ENCODE peak calls at places on chromosomes 5 and 9, in five cellular contexts. Y, G, A, L and X are unnamed samples. For H3K27me3 and H3K9me3, the result is how much of the 10 kb centered on the place peaks cover.

GRCh38 chr9:33471361-33471760 is 2.4 kb downstream of the NOL6 start:
- DNase-seq in L (no peak), A (no peak), G (no peak), Y (no peak), X (no peak)

GRCh38 chr5:171391996-171392577 is 4.4 kb downstream of the NPM1 start:
- DNase-seq in L (no peak), Y (no peak), G (no peak), A (no peak), X (no peak)

GRCh38 chr5:79971156-79971555 is 19.9 kb downstream of the MTX3 start:
- DNase-seq in G (no peak), Y (no peak), A (no peak), L (no peak), X (no peak)

GRCh38 chr9:16180546-16180945 is 627.7 kb downstream of the CCDC171 start:
- DNase-seq in G (no peak), A (no peak), L (no peak), Y (no peak), X (no peak)

GRCh38 chr9:134067904-134068741 is at the start of gene BRD3:
- DNase-seq in Y (peak), A (peak), G (peak), L (peak), X (peak)

GRCh38 chr5:159975462-159976019 is 33.4 kb upstream of the TTC1 start:
- DNase-seq in L (peak), Y (no peak), A (no peak), G (peak), X (peak)

GRCh38 chr5:139698461-139699146 is 50.5 kb downstream of the CXXC5 start:
- DNase-seq in G (peak), Y (peak), L (peak), A (peak), X (peak)

GRCh38 chr5:95962785-95963184 is 1.1 kb upstream of the ELL2 start:
- DNase-seq in L (no peak), A (no peak), G (peak), Y (no peak), X (no peak)

GRCh38 chr5:23506329-23507236 is 826 bp upstream of the PRDM9 start:
- DNase-seq in G (peak), Y (no peak), A (no peak), L (no peak), X (no peak)

GRCh38 chr5:36202521-36202961 is 39.2 kb downstream of the NADK2 start:
- DNase-seq in L (no peak), A (no peak), G (peak), Y (no peak), X (no peak)

GRCh38 chr5:6243706-6244105 is 134.6 kb downstream of the MED10 start:
- DNase-seq in Y (no peak), G (no peak), A (no peak), L (no peak), X (no peak)

GRCh38 chr9:83355024-83355444 is 183.2 kb downstream of the FRMD3 start:
- DNase-seq in Y (no peak), G (no peak), L (peak), A (no peak), X (no peak)

GRCh38 chr5:128155793-128156192 is 72.2 kb downstream of the SLC12A2 start:
- DNase-seq in L (no peak), Y (no peak), G (no peak), A (no peak), X (no peak)

GRCh38 chr5:58135571-58136335 is 324.1 kb downstream of the PLK2 start:
- DNase-seq in G (no peak), A (no peak), L (no peak), Y (no peak), X (no peak)

GRCh38 chr5:146528232-146528631 is 12.2 kb upstream of the GPR151 start:
- DNase-seq in G (peak), Y (no peak), L (no peak), A (no peak), X (no peak)

GRCh38 chr5:115977096-115977495 is 14.8 kb downstream of the LVRN start:
- DNase-seq in Y (no peak), A (no peak), G (no peak), L (no peak), X (no peak)

GRCh38 chr5:95284512-95285405 is at the start of gene MCTP1:
- DNase-seq in Y (peak), G (peak), L (peak), A (no peak), X (no peak)

GRCh38 chr9:4197548-4197947 is 102.3 kb downstream of the GLIS3 start:
- DNase-seq in Y (no peak), A (no peak), L (no peak), G (peak), X (no peak)

GRCh38 chr5:174096619-174097018 is 51.1 kb downstream of the NSG2 start:
- DNase-seq in Y (no peak), L (no peak), G (no peak), A (no peak), X (no peak)

GRCh38 chr9:123914517-123915199 is 15.3 kb downstream of the DENND1A start:
- DNase-seq in A (no peak), L (no peak), G (no peak), Y (no peak), X (no peak)

GRCh38 chr9:86788456-86788855 is 158.8 kb downstream of the GAS1 start:
- DNase-seq in Y (no peak), G (no peak), L (no peak), A (no peak), X (no peak)

GRCh38 chr5:91243286-91243685 is 139.8 kb downstream of the ARRDC3 start:
- DNase-seq in L (no peak), Y (no peak), A (no peak), G (no peak), X (no peak)

GRCh38 chr5:158485604-158486081 is 614.1 kb downstream of the EBF1 start:
- DNase-seq in L (peak), A (no peak), Y (no peak), G (no peak), X (no peak)

GRCh38 chr9:104276709-104277245 is 182.7 kb downstream of the SMC2 start:
- DNase-seq in A (no peak), Y (no peak), G (no peak), L (no peak), X (no peak)

GRCh38 chr5:110086658-110087388 is 397.1 kb downstream of the MAN2A1 start:
- DNase-seq in Y (no peak), L (peak), A (no peak), G (peak), X (no peak)

GRCh38 chr5:126044111-126044668 is 379.0 kb upstream of the GRAMD2B start:
- DNase-seq in G (no peak), A (no peak), Y (no peak), L (no peak), X (no peak)

GRCh38 chr9:123998278-123998925 is 13.2 kb upstream of the LHX2 start:
- DNase-seq in A (no peak), G (no peak), L (no peak), Y (no peak), X (no peak)

GRCh38 chr5:43245724-43246385 is 53.8 kb downstream of the NIM1K start:
- DNase-seq in G (no peak), Y (no peak), L (no peak), A (no peak), X (no peak)

GRCh38 chr5:175520321-175520720 is 42.0 kb downstream of the SFXN1 start:
- DNase-seq in G (no peak), L (no peak), Y (no peak), A (no peak), X (no peak)

GRCh38 chr9:135123145-135123544 is 35.7 kb downstream of the OLFM1 start:
- DNase-seq in G (no peak), A (no peak), Y (no peak), L (no peak), X (no peak)

GRCh38 chr9:124695280-124695890 is 75.7 kb downstream of the NR6A1 start:
- DNase-seq in Y (no peak), L (no peak), A (no peak), G (no peak), X (no peak)

GRCh38 chr5:83577036-83577636 is 105.6 kb downstream of the VCAN start:
- DNase-seq in G (no peak), L (peak), A (no peak), Y (peak), X (peak)

GRCh38 chr5:132385321-132386105 is 16.0 kb downstream of the SLC22A5 start:
- DNase-seq in L (no peak), Y (peak), A (peak), G (peak), X (peak)

GRCh38 chr5:14189680-14190079 is 46.5 kb downstream of the TRIO start:
- DNase-seq in L (no peak), G (no peak), A (no peak), Y (no peak), X (no peak)
- H3K27ac ChIP-seq in L (peak), G (no peak), A (no peak), Y (no peak), X (peak)

GRCh38 chr9:121835581-121836381 is 184.3 kb downstream of the DAB2IP start:
- DNase-seq in A (peak), Y (peak), G (no peak), L (no peak), X (no peak)
- H3K27me3 ChIP-seq in A (under half), Y (under half), G (under half), L (under half), X (under half)

GRCh38 chr9:111548623-111549022 is 23.6 kb downstream of the ZNF483 start:
- DNase-seq in G (no peak), Y (no peak), L (no peak), A (no peak), X (no peak)
- H3K9me3 ChIP-seq in G (half or more), Y (half or more), L (under half), A (under half), X (under half)

GRCh38 chr5:32627219-32627880 is 42.0 kb downstream of the SUB1 start:
- DNase-seq in A (no peak), L (no peak), G (no peak), Y (no peak), X (no peak)
- H3K27ac ChIP-seq in A (no peak), L (no peak), G (no peak), Y (no peak), X (no peak)

GRCh38 chr9:126125577-126125976 is 201.1 kb upstream of the MVB12B start:
- DNase-seq in Y (no peak), A (no peak), G (no peak), L (no peak), X (no peak)

GRCh38 chr9:126125177-126125576 is 201.5 kb upstream of the MVB12B start:
- DNase-seq in G (no peak), L (no peak), Y (no peak), A (no peak), X (no peak)

GRCh38 chr9:126127591-126127990 is 199.0 kb upstream of the MVB12B start:
- DNase-seq in L (no peak), Y (peak), A (no peak), G (no peak), X (no peak)

GRCh38 chr9:126126807-126127206 is 199.8 kb upstream of the MVB12B start:
- DNase-seq in L (no peak), G (no peak), Y (peak), A (no peak), X (no peak)

GRCh38 chr9:126126012-126126411 is 200.6 kb upstream of the MVB12B start:
- DNase-seq in L (no peak), G (no peak), A (no peak), Y (no peak), X (no peak)
- H3K27me3 ChIP-seq in L (under half), G (half or more), A (under half), Y (under half), X (under half)